ENCODE peak calls at places on chromosomes 4 and X, in nine cellular contexts. P is sigmoid colon, T is right lobe of liver, R is NB4, F is breast epithelium, S is HepG2, Q is IMR-90, K is heart left ventricle, M is uterus. J is an unnamed sample.

GRCh38 chrX:63929608-63930007 is 144.6 kb upstream of the ARHGEF9 start:
- DNase-seq in R (no peak), M (no peak), Q (no peak), P (no peak), T (no peak), S (no peak), K (no peak), F (no peak), J (no peak)

GRCh38 chr4:24765331-24765990 is 29.9 kb upstream of the SOD3 start:
- DNase-seq in M (no peak), P (no peak), Q (peak; percentile 76), F (no peak), T (no peak), R (no peak), K (no peak), S (no peak), J (no peak)

GRCh38 chr4:54660591-54660990 is 2.8 kb downstream of the KIT start:
- DNase-seq in P (no peak), Q (no peak), M (no peak), T (no peak), S (no peak), K (no peak), R (no peak), F (no peak), J (no peak)

GRCh38 chr4:101599620-101600019 is 190.9 kb upstream of the BANK1 start:
- DNase-seq in T (no peak), S (no peak), F (no peak), K (no peak), M (no peak), P (no peak), R (peak; percentile 5), Q (peak; percentile 56), J (no peak)

GRCh38 chr4:188178276-188178675 is 39.0 kb downstream of the TRIML1 start:
- DNase-seq in K (no peak), M (no peak), Q (peak; percentile 77), T (no peak), P (no peak), R (no peak), F (no peak), S (no peak), J (no peak)

GRCh38 chrX:70196961-70197805 is 19.9 kb downstream of the DGAT2L6 start:
- DNase-seq in K (no peak), R (peak; percentile 64), F (no peak), S (peak; percentile 51), P (no peak), Q (peak; percentile 40), M (peak; percentile 22), T (peak; percentile 46), J (peak; percentile 46)

GRCh38 chr4:183571350-183572076 is 66.7 kb downstream of the ING2 start:
- DNase-seq in T (no peak), R (peak; percentile 27), K (peak; percentile 45), S (peak; percentile 72), Q (peak; percentile 52), M (no peak), P (no peak), F (no peak), J (peak; percentile 96)

GRCh38 chr4:55733874-55734437 is 85.6 kb upstream of the EXOC1L start:
- DNase-seq in R (peak; percentile 8), T (no peak), P (no peak), K (peak; percentile 46), S (peak; percentile 8), F (peak; percentile 65), Q (peak; percentile 3), M (peak; percentile 18), J (peak; percentile 37)

GRCh38 chr4:138405439-138405838 is 163.3 kb upstream of the SLC7A11 start:
- DNase-seq in K (no peak), M (no peak), S (no peak), F (no peak), Q (peak; percentile 7), T (no peak), R (peak; percentile 52), P (no peak), J (no peak)

GRCh38 chr4:15836362-15836761 is 58.2 kb downstream of the CD38 start:
- DNase-seq in K (no peak), Q (no peak), M (no peak), F (no peak), S (no peak), P (no peak), R (no peak), T (no peak), J (no peak)

GRCh38 chr4:138952405-138952804 is 63.2 kb upstream of the NOCT start:
- DNase-seq in M (no peak), Q (peak; percentile 23), S (no peak), R (no peak), F (no peak), P (no peak), T (no peak), K (no peak), J (no peak)

GRCh38 chr4:87616268-87616667 is 7.9 kb downstream of the DSPP start:
- DNase-seq in R (no peak), S (no peak), F (no peak), P (no peak), M (no peak), T (no peak), K (no peak), Q (no peak), J (no peak)

GRCh38 chrX:130118396-130118795 is 8.1 kb upstream of the ELF4 start:
- DNase-seq in R (no peak), M (peak; percentile 37), T (no peak), F (no peak), Q (peak; percentile 81), P (no peak), K (no peak), S (no peak), J (peak; percentile 9)

GRCh38 chr4:182738283-182739047 is 178.7 kb downstream of the DCTD start:
- DNase-seq in R (no peak), S (no peak), M (no peak), K (no peak), Q (peak; percentile 57), F (no peak), T (no peak), P (no peak), J (no peak)

GRCh38 chr4:164596927-164597326 is 157.0 kb upstream of the SMIM31 start:
- DNase-seq in S (no peak), M (no peak), T (no peak), Q (no peak), F (no peak), K (no peak), R (no peak), P (no peak), J (no peak)

GRCh38 chr4:169383724-169384123 is 113.0 kb upstream of the SH3RF1 start:
- DNase-seq in T (no peak), S (no peak), Q (peak; percentile 97), M (no peak), F (no peak), P (no peak), R (no peak), K (no peak), J (no peak)

GRCh38 chrX:39777623-39778025 is 320.1 kb downstream of the BCOR start:
- DNase-seq in M (no peak), P (no peak), R (no peak), T (no peak), Q (no peak), S (no peak), F (no peak), K (no peak), J (no peak)

GRCh38 chrX:113470166-113470565 is 629.5 kb upstream of the AMOT start:
- DNase-seq in R (no peak), K (no peak), F (no peak), T (no peak), P (no peak), Q (no peak), M (no peak), S (no peak), J (no peak)

GRCh38 chr4:81799371-81799770 is 327.7 kb upstream of the RASGEF1B start:
- DNase-seq in T (no peak), K (no peak), P (no peak), F (no peak), R (no peak), M (no peak), Q (no peak), S (no peak), J (no peak)
- TF ChIP-seq POLR2A in T (no peak), K (no peak), P (no peak), F (no peak), R (no peak), M (no peak), Q (no peak), S (no peak), J (no peak)

DNA sequence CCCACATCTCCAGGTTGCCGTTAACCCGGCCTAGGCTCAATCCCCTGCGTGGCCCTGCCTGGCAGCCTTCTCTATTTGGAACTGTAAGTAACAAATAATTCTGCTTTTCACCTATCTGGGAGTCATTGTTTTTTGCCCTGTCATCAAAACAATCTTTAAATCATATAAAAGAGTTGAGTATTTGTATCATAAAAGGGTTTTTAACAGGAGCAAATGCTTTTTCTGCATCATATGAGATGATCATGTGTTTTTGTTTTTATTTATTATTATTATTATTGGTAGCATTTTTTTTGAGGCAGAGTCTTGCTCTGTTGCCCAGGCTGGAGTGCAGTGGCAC is 10.0 kb upstream of the TLR3 start:
- DNase-seq in Q (no peak), R (no peak), P (no peak), S (no peak), T (no peak), F (no peak), K (no peak), M (no peak), J (no peak)
- TF ChIP-seq CTCF in Q (no peak), R (no peak), P (no peak), S (no peak), T (no peak), F (no peak), K (no peak), M (no peak), J (no peak)

DNA sequence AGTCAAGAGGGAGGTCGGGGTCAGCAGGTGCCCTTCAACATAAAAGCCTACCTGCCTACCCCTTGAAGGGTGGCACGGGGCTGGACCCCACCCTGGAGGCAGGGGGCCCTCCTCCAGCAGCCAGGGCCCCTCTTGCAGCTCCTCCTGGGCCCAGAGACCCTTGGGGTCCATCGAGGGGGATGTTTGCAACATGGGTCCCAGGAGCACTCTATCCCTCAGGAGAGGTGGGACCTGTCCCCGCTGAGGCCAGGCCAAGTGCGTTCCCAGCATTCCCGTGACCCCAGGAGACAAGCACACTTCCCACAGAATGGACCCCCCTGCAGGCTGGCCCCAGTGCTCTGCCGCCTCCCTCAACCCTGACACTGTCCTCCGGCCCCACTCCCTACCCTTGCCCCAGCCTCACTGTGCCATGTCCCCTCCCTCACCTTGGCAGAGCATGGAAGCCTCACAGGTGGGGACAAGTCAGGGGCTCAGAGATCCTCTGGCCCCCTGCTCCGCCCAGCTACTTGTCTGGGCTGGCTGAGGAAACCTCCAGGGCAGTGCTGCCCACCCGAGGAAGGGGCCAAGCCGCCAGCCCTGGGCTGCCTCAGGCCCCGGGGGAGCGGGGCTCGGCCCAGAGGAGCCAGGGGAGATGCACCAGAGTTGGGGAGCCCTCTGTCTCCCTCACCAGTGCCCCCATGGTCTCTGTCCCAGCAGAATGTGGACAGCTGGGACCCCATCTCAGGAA is 2.2 kb downstream of the MXD4 start:
- DNase-seq in F (peak; percentile 43), R (no peak), P (peak; percentile 68), T (peak; percentile 45), S (no peak), M (peak; percentile 16), K (peak; percentile 33), Q (no peak), J (no peak)
- H3K4me3 ChIP-seq in F (peak overlapping the region; percentile 90), R (no peak overlapping the region), P (peak overlapping the region; percentile 94), T (peak overlapping the region; percentile 93), S (peak overlapping the region; percentile 85), M (peak overlapping the region; percentile 91), K (peak overlapping the region; percentile 96), Q (no peak overlapping the region), J (no peak overlapping the region)

DNA sequence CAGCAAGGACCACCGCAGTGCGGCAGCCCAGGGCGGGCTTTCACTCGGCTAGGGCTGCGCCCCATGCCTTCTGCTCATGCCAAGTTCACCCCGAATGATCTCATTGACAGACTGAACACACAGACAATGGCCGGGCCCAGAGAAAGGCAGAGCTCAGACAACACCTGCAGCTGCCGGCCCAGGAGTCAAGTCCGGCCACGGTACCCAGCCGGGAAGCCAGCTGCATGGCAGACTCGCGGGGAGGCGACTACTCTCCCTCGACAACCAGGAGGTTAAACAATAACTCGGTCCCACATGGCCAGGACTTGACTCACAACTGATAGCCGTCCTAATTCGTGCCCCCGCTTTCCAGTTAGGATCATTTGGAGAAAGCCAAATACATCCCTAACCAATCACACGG is 50.4 kb downstream of the ABLIM2 start:
- DNase-seq in K (no peak), P (no peak), T (no peak), S (no peak), Q (no peak), F (no peak), R (no peak), M (no peak), J (no peak)
- TF ChIP-seq POLR2A in K (no peak), P (no peak), T (no peak), S (no peak), Q (no peak), F (no peak), R (no peak), M (no peak), J (no peak)